ENCODE peak calls at places on chromosomes 11 and 22, in eight cellular contexts. E is stimulated activated CD8-positive, alpha-beta memory T cell treated with anti-CD3 and anti-CD28 coated beads, Interleukin-15, amount 100 ng/mL, for 48 hours; M is right cardiac atrium; Z is AG04450; L is pancreas; A is T-helper 2 cell; B is islet precursor cell; O is midbrain. H is an unnamed sample.

GRCh38 chr11:57568330-57568766 is 876 bp upstream of the UBE2L6 start:
- DNase-seq in Z (peak), E (no peak), B (no peak), M (no peak), O (peak), L (no peak), A (peak), H (peak)

GRCh38 chr11:63667993-63668392 is 3.2 kb downstream of the ATL3 start:
- DNase-seq in L (no peak), E (no peak), O (no peak), B (no peak), A (no peak), M (no peak), Z (peak), H (no peak)

GRCh38 chr22:27378343-27378800 is 423.2 kb downstream of the MN1 start:
- DNase-seq in O (no peak), A (no peak), E (no peak), Z (no peak), B (peak), L (peak), M (no peak), H (no peak)

GRCh38 chr11:74485868-74486267 is 7.7 kb downstream of the LIPT2 start:
- DNase-seq in Z (no peak), B (no peak), O (no peak), M (no peak), L (no peak), E (no peak), A (no peak), H (no peak)

GRCh38 chr11:13102865-13103539 is 93.9 kb downstream of the RASSF10 start:
- DNase-seq in M (no peak), B (no peak), A (no peak), O (no peak), E (no peak), Z (no peak), L (no peak), H (no peak)

GRCh38 chr11:1707751-1708150 is 10.8 kb downstream of the KRTAP5-6 start:
- DNase-seq in O (no peak), E (no peak), Z (no peak), M (no peak), B (no peak), L (no peak), A (no peak), H (no peak)

GRCh38 chr22:21449531-21450319 is 17.5 kb upstream of the TMEM191C start:
- DNase-seq in O (no peak), Z (no peak), L (peak), A (no peak), E (no peak), B (peak), M (peak), H (no peak)

GRCh38 chr11:32168924-32169323 is 78.0 kb downstream of the RCN1 start:
- DNase-seq in M (no peak), E (no peak), A (no peak), O (no peak), L (no peak), B (no peak), Z (no peak), H (no peak)

GRCh38 chr22:44671742-44672141 is 30.3 kb upstream of the PRR5 start:
- DNase-seq in E (no peak), A (no peak), O (no peak), M (peak), L (no peak), Z (no peak), B (no peak), H (no peak)

GRCh38 chr11:100151944-100152343 is 535.1 kb upstream of the ARHGAP42 start:
- DNase-seq in B (peak), L (no peak), A (no peak), O (no peak), Z (no peak), M (no peak), E (no peak), H (no peak)

GRCh38 chr11:32113637-32114203 is 22.8 kb downstream of the RCN1 start:
- DNase-seq in M (no peak), B (no peak), O (no peak), A (no peak), L (no peak), E (no peak), Z (no peak), H (no peak)